ENCODE peak calls at places on chromosomes 3 and 15, in six cellular contexts. One of them, this sample, is unnamed.

GRCh38 chr15:41607033-41607432 is 48.0 kb downstream of the TYRO3 start:
- DNase-seq in upper lobe of right lung: no peak
- DNase-seq in AG04450: peak; percentile 86
- DNase-seq in ovary: no peak
- DNase-seq in A549: no peak
- DNase-seq in nephron progenitor cell: no peak
- DNase-seq in this sample: peak; percentile 33

GRCh38 chr15:46502668-46503067 is 867.8 kb downstream of the SQOR start:
- DNase-seq in upper lobe of right lung: no peak
- DNase-seq in AG04450: no peak
- DNase-seq in ovary: no peak
- DNase-seq in A549: no peak
- DNase-seq in nephron progenitor cell: no peak
- DNase-seq in this sample: peak; percentile 40

GRCh38 chr3:138862924-138863775 is 28.4 kb upstream of the PIK3CB start:
- DNase-seq in upper lobe of right lung: no peak
- DNase-seq in AG04450: no peak
- DNase-seq in ovary: no peak
- DNase-seq in A549: peak; percentile 88
- DNase-seq in nephron progenitor cell: no peak
- DNase-seq in this sample: peak; percentile 50

GRCh38 chr15:58401276-58401675 is 30.5 kb upstream of the LIPC start:
- DNase-seq in upper lobe of right lung: no peak
- DNase-seq in AG04450: no peak
- DNase-seq in ovary: no peak
- DNase-seq in A549: no peak
- DNase-seq in nephron progenitor cell: no peak
- DNase-seq in this sample: no peak

GRCh38 chr15:75696303-75696657 is 16.4 kb downstream of the CSPG4 start:
- DNase-seq in upper lobe of right lung: no peak
- DNase-seq in AG04450: no peak
- DNase-seq in ovary: no peak
- DNase-seq in A549: no peak
- DNase-seq in nephron progenitor cell: no peak
- DNase-seq in this sample: no peak

GRCh38 chr3:100492059-100492809 is at the start of gene TMEM45A:
- DNase-seq in upper lobe of right lung: peak; percentile 98
- DNase-seq in AG04450: peak; percentile 85
- DNase-seq in ovary: peak; percentile 98
- DNase-seq in A549: peak; percentile 95
- DNase-seq in nephron progenitor cell: peak; percentile 96
- DNase-seq in this sample: peak; percentile 96

GRCh38 chr15:77607111-77607893 is 25.4 kb downstream of the LINGO1 start:
- DNase-seq in upper lobe of right lung: no peak
- DNase-seq in AG04450: no peak
- DNase-seq in ovary: no peak
- DNase-seq in A549: no peak
- DNase-seq in nephron progenitor cell: peak; percentile 36
- DNase-seq in this sample: peak; percentile 94

GRCh38 chr3:58497074-58497473 is 5.2 kb downstream of the KCTD6 start:
- DNase-seq in upper lobe of right lung: no peak
- DNase-seq in AG04450: no peak
- DNase-seq in ovary: no peak
- DNase-seq in A549: no peak
- DNase-seq in nephron progenitor cell: no peak
- DNase-seq in this sample: peak; percentile 21

GRCh38 chr3:172846103-172846561 is 95.6 kb downstream of the ECT2 start:
- DNase-seq in upper lobe of right lung: no peak
- DNase-seq in AG04450: no peak
- DNase-seq in ovary: no peak
- DNase-seq in A549: no peak
- DNase-seq in nephron progenitor cell: no peak
- DNase-seq in this sample: peak; percentile 70

GRCh38 chr3:67635257-67635656 is 19.2 kb downstream of the SUCLG2 start:
- DNase-seq in upper lobe of right lung: no peak
- DNase-seq in AG04450: peak; percentile 71
- DNase-seq in ovary: no peak
- DNase-seq in A549: peak; percentile 7
- DNase-seq in nephron progenitor cell: no peak
- DNase-seq in this sample: no peak

GRCh38 chr3:17195192-17195611 is 310.4 kb downstream of the PLCL2 start:
- DNase-seq in upper lobe of right lung: no peak
- DNase-seq in AG04450: no peak
- DNase-seq in ovary: no peak
- DNase-seq in A549: no peak
- DNase-seq in nephron progenitor cell: no peak
- DNase-seq in this sample: no peak

GRCh38 chr3:34008191-34008590 is 209.8 kb downstream of the PDCD6IP start:
- DNase-seq in upper lobe of right lung: no peak
- DNase-seq in AG04450: no peak
- DNase-seq in ovary: no peak
- DNase-seq in A549: no peak
- DNase-seq in nephron progenitor cell: peak; percentile 20
- DNase-seq in this sample: peak; percentile 87

GRCh38 chr15:57647791-57648130 is 56.1 kb downstream of the MYZAP start:
- DNase-seq in upper lobe of right lung: no peak
- DNase-seq in AG04450: no peak
- DNase-seq in ovary: no peak
- DNase-seq in A549: no peak
- DNase-seq in nephron progenitor cell: peak; percentile 32
- DNase-seq in this sample: no peak

GRCh38 chr3:43477600-43477999 is 144.2 kb downstream of the ANO10 start:
- DNase-seq in upper lobe of right lung: no peak
- DNase-seq in AG04450: no peak
- DNase-seq in ovary: no peak
- DNase-seq in A549: no peak
- DNase-seq in nephron progenitor cell: no peak
- DNase-seq in this sample: no peak

GRCh38 chr3:79729096-79729495 is 38.7 kb downstream of the ROBO1 start:
- DNase-seq in upper lobe of right lung: no peak
- DNase-seq in AG04450: no peak
- DNase-seq in ovary: peak; percentile 34
- DNase-seq in A549: no peak
- DNase-seq in nephron progenitor cell: no peak
- DNase-seq in this sample: peak; percentile 57

GRCh38 chr3:16477054-16477453 is 36.4 kb downstream of the RFTN1 start:
- DNase-seq in upper lobe of right lung: no peak
- DNase-seq in AG04450: no peak
- DNase-seq in ovary: no peak
- DNase-seq in A549: no peak
- DNase-seq in nephron progenitor cell: no peak
- DNase-seq in this sample: no peak

GRCh38 chr3:55524565-55525244 is 37.6 kb upstream of the WNT5A start:
- DNase-seq in upper lobe of right lung: no peak
- DNase-seq in AG04450: no peak
- DNase-seq in ovary: no peak
- DNase-seq in A549: no peak
- DNase-seq in nephron progenitor cell: no peak
- DNase-seq in this sample: peak; percentile 8

GRCh38 chr3:126887686-126888085 is 95.2 kb upstream of the PLXNA1 start:
- DNase-seq in upper lobe of right lung: no peak
- DNase-seq in AG04450: no peak
- DNase-seq in ovary: no peak
- DNase-seq in A549: no peak
- DNase-seq in nephron progenitor cell: no peak
- DNase-seq in this sample: no peak

GRCh38 chr15:69403611-69404010 is 10.5 kb upstream of the KIF23 start:
- DNase-seq in upper lobe of right lung: no peak
- DNase-seq in AG04450: peak; percentile 72
- DNase-seq in ovary: no peak
- DNase-seq in A549: no peak
- DNase-seq in nephron progenitor cell: no peak
- DNase-seq in this sample: peak; percentile 62

GRCh38 chr15:87429754-87430153 is 826.8 kb downstream of the NTRK3 start:
- DNase-seq in upper lobe of right lung: no peak
- DNase-seq in AG04450: no peak
- DNase-seq in ovary: no peak
- DNase-seq in A549: no peak
- DNase-seq in nephron progenitor cell: no peak
- DNase-seq in this sample: no peak

GRCh38 chr3:149330609-149331008 is 2.8 kb downstream of the TM4SF18 start:
- DNase-seq in upper lobe of right lung: no peak
- DNase-seq in AG04450: no peak
- DNase-seq in ovary: no peak
- DNase-seq in A549: no peak
- DNase-seq in nephron progenitor cell: no peak
- DNase-seq in this sample: no peak

GRCh38 chr3:36714343-36714742 is 50.0 kb downstream of the DCLK3 start:
- DNase-seq in upper lobe of right lung: no peak
- DNase-seq in AG04450: no peak
- DNase-seq in ovary: no peak
- DNase-seq in A549: no peak
- DNase-seq in nephron progenitor cell: no peak
- DNase-seq in this sample: peak; percentile 17
- TF ChIP-seq CTCF in upper lobe of right lung: no peak
- TF ChIP-seq CTCF in AG04450: no peak
- TF ChIP-seq CTCF in ovary: no peak
- TF ChIP-seq CTCF in A549: no peak
- TF ChIP-seq CTCF in nephron progenitor cell: no peak
- TF ChIP-seq CTCF in this sample: no peak

DNA sequence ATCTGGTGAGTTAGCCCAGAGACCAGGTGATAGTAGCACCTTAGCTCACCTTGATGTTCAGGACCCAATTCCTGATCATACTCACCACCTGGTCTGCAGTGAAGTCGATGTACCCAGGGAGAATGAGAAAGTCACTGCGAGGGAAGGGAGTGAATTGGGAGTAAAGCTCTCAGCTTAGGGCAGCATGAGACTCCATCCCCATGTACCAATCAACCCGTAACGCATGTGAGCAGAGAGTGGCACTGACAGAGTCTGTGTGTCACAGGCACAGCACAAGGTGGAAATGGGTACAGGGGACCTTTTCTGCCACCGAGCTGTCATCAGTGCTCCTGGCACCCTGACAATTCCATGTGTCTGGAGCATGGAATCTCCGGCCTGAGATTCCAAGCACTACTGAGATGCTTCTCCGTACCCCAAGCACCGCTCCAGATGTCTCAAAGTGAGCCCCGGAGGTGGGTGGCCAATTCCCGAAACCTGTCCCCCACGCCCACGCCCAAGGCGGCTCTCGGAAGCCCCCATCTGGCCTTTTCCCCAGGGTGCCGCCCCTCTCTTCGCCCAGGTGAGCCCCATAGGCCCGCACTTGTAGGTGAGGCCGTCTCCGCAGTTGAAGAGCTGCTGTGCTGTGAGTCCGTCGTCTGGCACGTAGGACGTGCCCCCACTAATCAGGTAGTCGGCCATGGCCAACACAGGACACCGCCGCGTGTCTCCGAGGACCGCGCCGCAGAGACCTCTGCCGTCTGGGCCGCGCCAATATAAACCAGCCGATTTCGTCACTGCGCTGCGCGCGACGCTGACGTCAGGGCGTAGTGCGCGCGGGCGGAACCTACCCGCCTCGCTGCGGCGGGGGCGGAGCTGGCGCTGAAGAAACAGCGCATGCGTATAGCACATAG is at the start of gene IMPDH2:
- DNase-seq in upper lobe of right lung: peak; percentile 97
- DNase-seq in AG04450: peak; percentile 81
- DNase-seq in ovary: peak; percentile 97
- DNase-seq in A549: peak; percentile 47
- DNase-seq in nephron progenitor cell: peak; percentile 93
- DNase-seq in this sample: peak; percentile 86
- TF ChIP-seq CTCF in upper lobe of right lung: no peak
- TF ChIP-seq CTCF in AG04450: no peak
- TF ChIP-seq CTCF in ovary: peak; percentile 45
- TF ChIP-seq CTCF in A549: no peak
- TF ChIP-seq CTCF in nephron progenitor cell: no peak
- TF ChIP-seq CTCF in this sample: no peak

GRCh38 chr15:64688770-64689169 is 86.6 kb downstream of the RBPMS2 start:
- DNase-seq in upper lobe of right lung: no peak
- DNase-seq in AG04450: no peak
- DNase-seq in ovary: no peak
- DNase-seq in A549: no peak
- DNase-seq in nephron progenitor cell: no peak
- DNase-seq in this sample: no peak

GRCh38 chr15:64692166-64692565 is 83.2 kb downstream of the RBPMS2 start:
- DNase-seq in upper lobe of right lung: no peak
- DNase-seq in AG04450: no peak
- DNase-seq in ovary: no peak
- DNase-seq in A549: no peak
- DNase-seq in nephron progenitor cell: no peak
- DNase-seq in this sample: no peak

GRCh38 chr15:64693134-64693533 is 82.3 kb downstream of the RBPMS2 start:
- DNase-seq in upper lobe of right lung: no peak
- DNase-seq in AG04450: peak; percentile 83
- DNase-seq in ovary: no peak
- DNase-seq in A549: no peak
- DNase-seq in nephron progenitor cell: no peak
- DNase-seq in this sample: no peak

GRCh38 chr15:64690008-64690407 is 85.4 kb downstream of the RBPMS2 start:
- DNase-seq in upper lobe of right lung: no peak
- DNase-seq in AG04450: no peak
- DNase-seq in ovary: no peak
- DNase-seq in A549: no peak
- DNase-seq in nephron progenitor cell: no peak
- DNase-seq in this sample: no peak

GRCh38 chr15:64690578-64691296 is 84.7 kb downstream of the RBPMS2 start:
- DNase-seq in upper lobe of right lung: no peak
- DNase-seq in AG04450: no peak
- DNase-seq in ovary: peak; percentile 62
- DNase-seq in A549: no peak
- DNase-seq in nephron progenitor cell: no peak
- DNase-seq in this sample: no peak
- TF ChIP-seq CTCF in upper lobe of right lung: peak; percentile 10
- TF ChIP-seq CTCF in AG04450: peak; percentile 10
- TF ChIP-seq CTCF in ovary: no peak
- TF ChIP-seq CTCF in A549: peak; percentile 8
- TF ChIP-seq CTCF in nephron progenitor cell: no peak
- TF ChIP-seq CTCF in this sample: peak; percentile 27

GRCh38 chr15:23663232-23663631 is 15.6 kb upstream of the MAGEL2 start:
- DNase-seq in upper lobe of right lung: no peak
- DNase-seq in AG04450: no peak
- DNase-seq in ovary: no peak
- DNase-seq in A549: no peak
- DNase-seq in nephron progenitor cell: no peak
- DNase-seq in this sample: no peak
- TF ChIP-seq CTCF in upper lobe of right lung: no peak
- TF ChIP-seq CTCF in AG04450: no peak
- TF ChIP-seq CTCF in ovary: no peak
- TF ChIP-seq CTCF in A549: no peak
- TF ChIP-seq CTCF in nephron progenitor cell: no peak
- TF ChIP-seq CTCF in this sample: no peak

GRCh38 chr3:76039431-76039830 is 254.1 kb upstream of the ZNF717 start:
- DNase-seq in upper lobe of right lung: no peak
- DNase-seq in AG04450: no peak
- DNase-seq in ovary: no peak
- DNase-seq in A549: no peak
- DNase-seq in nephron progenitor cell: no peak
- DNase-seq in this sample: peak; percentile 5

GRCh38 chr3:76040946-76041345 is 255.6 kb upstream of the ZNF717 start:
- DNase-seq in upper lobe of right lung: no peak
- DNase-seq in AG04450: no peak
- DNase-seq in ovary: no peak
- DNase-seq in A549: no peak
- DNase-seq in nephron progenitor cell: no peak
- DNase-seq in this sample: peak; percentile 45

GRCh38 chr3:76047368-76047767 is 262.0 kb upstream of the ZNF717 start:
- DNase-seq in upper lobe of right lung: no peak
- DNase-seq in AG04450: no peak
- DNase-seq in ovary: no peak
- DNase-seq in A549: no peak
- DNase-seq in nephron progenitor cell: no peak
- DNase-seq in this sample: no peak

GRCh38 chr3:76043746-76044145 is 258.4 kb upstream of the ZNF717 start:
- DNase-seq in upper lobe of right lung: no peak
- DNase-seq in AG04450: no peak
- DNase-seq in ovary: no peak
- DNase-seq in A549: no peak
- DNase-seq in nephron progenitor cell: no peak
- DNase-seq in this sample: no peak

GRCh38 chr3:76044601-76045600 is 259.6 kb upstream of the ZNF717 start:
- DNase-seq in upper lobe of right lung: no peak
- DNase-seq in AG04450: no peak
- DNase-seq in ovary: no peak
- DNase-seq in A549: no peak
- DNase-seq in nephron progenitor cell: peak; percentile 52
- DNase-seq in this sample: peak; percentile 39
- TF ChIP-seq CTCF in upper lobe of right lung: peak; percentile 45
- TF ChIP-seq CTCF in AG04450: peak; percentile 59
- TF ChIP-seq CTCF in ovary: no peak
- TF ChIP-seq CTCF in A549: no peak
- TF ChIP-seq CTCF in nephron progenitor cell: peak; percentile 78
- TF ChIP-seq CTCF in this sample: peak; percentile 64

This sample was measured in A673.